ENCODE peak calls at places on chromosomes 6 and 20, in seven cellular contexts. N is B cell, K is natural killer cell, D is fibroblast of the aortic adventitia, S is neural crest cell, A is GM06990, Z is cardiac muscle cell. T is an unnamed sample.

GRCh38 chr6:144215402-144215931 is 65.2 kb downstream of the STX11 start:
- DNase-seq in N (no peak), K (no peak), D (peak; percentile 46), S (no peak), A (no peak), Z (no peak), T (no peak)

GRCh38 chr6:28000351-28001045 is 43.5 kb downstream of the OR2B6 start:
- DNase-seq in N (no peak), K (no peak), D (no peak), S (no peak), A (no peak), Z (no peak), T (no peak)

GRCh38 chr20:34443546-34443945 is 72.7 kb upstream of the DYNLRB1 start:
- DNase-seq in N (no peak), K (no peak), D (no peak), S (no peak), A (no peak), Z (no peak), T (no peak)

GRCh38 chr6:149235130-149235561 is 82.4 kb upstream of the TAB2 start:
- DNase-seq in N (peak; percentile 62), K (no peak), D (peak; percentile 78), S (no peak), A (no peak), Z (no peak), T (peak; percentile 56)

GRCh38 chr6:98648211-98648914 is 186.0 kb upstream of the POU3F2 start:
- DNase-seq in N (no peak), K (no peak), D (no peak), S (no peak), A (no peak), Z (no peak), T (no peak)

GRCh38 chr6:85660181-85660611 is 17.5 kb upstream of the SYNCRIP start:
- DNase-seq in N (no peak), K (no peak), D (peak; percentile 88), S (no peak), A (no peak), Z (no peak), T (no peak)

GRCh38 chr6:76633259-76633658 is 560.8 kb upstream of the IMPG1 start:
- DNase-seq in N (no peak), K (no peak), D (no peak), S (peak; percentile 13), A (no peak), Z (no peak), T (no peak)

GRCh38 chr6:43171284-43172126 is 436 bp downstream of the SRF start:
- DNase-seq in N (peak; percentile 68), K (no peak), D (no peak), S (peak; percentile 36), A (peak; percentile 48), Z (peak; percentile 56), T (no peak)

GRCh38 chr6:42742116-42742894 is 3.6 kb downstream of the TBCC start:
- DNase-seq in N (no peak), K (no peak), D (peak; percentile 84), S (no peak), A (peak; percentile 43), Z (no peak), T (no peak)

GRCh38 chr20:9594284-9594875 is 80.0 kb downstream of the LAMP5 start:
- DNase-seq in N (no peak), K (no peak), D (no peak), S (no peak), A (no peak), Z (no peak), T (no peak)

GRCh38 chr20:7520361-7520760 is 419.9 kb downstream of the HAO1 start:
- DNase-seq in N (no peak), K (no peak), D (no peak), S (no peak), A (no peak), Z (no peak), T (no peak)

GRCh38 chr6:52543729-52544324 is 33.0 kb downstream of the TRAM2 start:
- DNase-seq in N (no peak), K (no peak), D (no peak), S (no peak), A (no peak), Z (no peak), T (no peak)

GRCh38 chr20:62014488-62014775 is 51.2 kb downstream of the TAF4 start:
- DNase-seq in N (no peak), K (no peak), D (no peak), S (no peak), A (no peak), Z (no peak), T (no peak)

GRCh38 chr6:127641905-127642304 is 64.9 kb downstream of the C6orf58 start:
- DNase-seq in N (peak; percentile 4), K (no peak), D (peak; percentile 58), S (peak; percentile 18), A (no peak), Z (peak; percentile 49), T (no peak)

GRCh38 chr20:38201356-38201755 is 36.3 kb upstream of the TGM2 start:
- DNase-seq in N (no peak), K (no peak), D (peak; percentile 74), S (no peak), A (no peak), Z (no peak), T (peak; percentile 92)

GRCh38 chr20:2713285-2713684 is 20.7 kb downstream of the EBF4 start:
- DNase-seq in N (peak; percentile 25), K (no peak), D (no peak), S (no peak), A (no peak), Z (no peak), T (no peak)

GRCh38 chr20:23503649-23504048 is 12.7 kb downstream of the CST8 start:
- DNase-seq in N (no peak), K (no peak), D (no peak), S (no peak), A (no peak), Z (no peak), T (no peak)

GRCh38 chr6:26304213-26305096 is 60.5 kb upstream of the BTN3A2 start:
- DNase-seq in N (peak; percentile 75), K (no peak), D (peak; percentile 91), S (no peak), A (peak; percentile 59), Z (no peak), T (peak; percentile 64)

GRCh38 chr20:53040678-53041674 is 68.8 kb downstream of the TSHZ2 start:
- DNase-seq in N (peak; percentile 7), K (no peak), D (peak; percentile 59), S (no peak), A (no peak), Z (no peak), T (no peak)

GRCh38 chr6:7074870-7075269 is 32.9 kb upstream of the RREB1 start:
- DNase-seq in N (no peak), K (no peak), D (no peak), S (no peak), A (no peak), Z (no peak), T (no peak)

DNA sequence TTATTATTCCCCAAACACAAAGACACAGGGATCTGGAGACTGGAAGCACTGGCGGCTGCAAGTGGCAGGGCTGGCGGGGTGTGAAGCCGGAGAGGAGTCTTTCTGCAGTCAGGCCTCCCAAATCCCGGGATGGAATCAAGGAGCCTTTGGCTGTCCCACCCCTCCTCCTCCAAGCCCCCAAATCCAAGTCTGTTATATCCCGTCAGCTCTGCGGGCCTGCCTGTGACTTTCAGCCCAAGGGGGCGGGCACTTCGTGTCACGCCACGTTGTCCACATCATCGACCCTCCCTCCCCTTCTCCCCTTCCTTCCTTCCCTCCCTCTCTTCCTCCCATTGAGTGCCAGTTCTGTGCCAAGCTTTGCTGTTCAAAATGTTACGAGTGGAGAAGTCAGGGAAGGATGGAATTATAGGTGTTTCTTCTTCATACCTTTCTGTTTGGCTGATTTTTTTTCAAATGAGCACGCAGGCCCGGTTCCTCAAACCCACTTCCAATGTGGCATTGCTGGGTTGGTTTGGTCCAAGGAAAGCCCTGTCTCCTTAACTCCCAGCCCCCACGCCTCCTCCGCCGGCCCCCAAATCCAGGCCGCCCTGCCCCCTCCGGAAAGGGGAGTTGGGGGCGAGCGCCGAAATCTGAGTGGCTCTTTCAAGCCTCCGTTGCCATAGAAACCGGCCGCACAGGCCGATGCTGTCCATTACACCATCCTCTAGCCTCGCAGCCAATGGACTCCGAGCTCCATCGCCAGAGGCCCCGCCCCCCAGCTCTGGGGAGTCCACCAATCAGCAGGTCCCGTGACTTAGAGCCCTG is 12.7 kb downstream of the ZCCHC3 start:
- DNase-seq in N (peak; percentile 88), K (peak; percentile 75), D (peak; percentile 99), S (peak; percentile 98), A (peak; percentile 88), Z (peak; percentile 100), T (peak; percentile 93)
- TF ChIP-seq CTCF in N (no peak), K (no peak), D (no peak), S (no peak), A (no peak), Z (no peak), T (no peak)

GRCh38 chr6:152300517-152300916 is 336.6 kb downstream of the SYNE1 start:
- DNase-seq in N (no peak), K (no peak), D (no peak), S (no peak), A (no peak), Z (no peak), T (no peak)
- TF ChIP-seq CTCF in N (no peak), K (no peak), D (no peak), S (no peak), A (no peak), Z (no peak), T (no peak)

DNA sequence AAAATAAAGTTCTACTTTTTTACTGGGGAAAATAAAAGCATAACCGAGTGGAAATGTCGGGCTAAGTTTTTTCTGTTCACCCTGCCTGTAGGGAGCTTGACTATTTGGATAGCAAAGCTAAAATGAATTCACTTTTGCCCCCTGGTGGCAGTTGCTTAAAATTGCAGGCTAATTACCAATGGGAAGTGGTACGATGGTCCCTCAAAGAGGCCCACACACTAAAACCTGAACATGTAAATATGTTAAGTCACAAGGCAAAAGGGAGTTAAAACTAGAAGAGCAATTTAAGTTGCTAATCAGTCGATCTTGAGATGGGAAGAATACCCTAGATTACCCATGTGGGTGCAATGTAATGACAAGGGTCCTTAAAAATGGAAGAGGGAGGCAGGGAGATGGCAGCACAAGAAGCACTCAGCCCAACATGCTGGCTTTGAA is 916 bp upstream of the SUN5 start:
- DNase-seq in N (peak; percentile 17), K (no peak), D (no peak), S (peak; percentile 40), A (no peak), Z (no peak), T (no peak)
- TF ChIP-seq CTCF in N (peak; percentile 23), K (peak; percentile 42), D (peak; percentile 36), S (peak; percentile 75), A (peak; percentile 49), Z (peak; percentile 45), T (peak; percentile 75)

GRCh38 chr6:96631248-96631647 is 68.3 kb downstream of the FHL5 start:
- DNase-seq in N (no peak), K (no peak), D (no peak), S (no peak), A (no peak), Z (no peak), T (no peak)

GRCh38 chr6:96621983-96622382 is 59.1 kb downstream of the FHL5 start:
- DNase-seq in N (no peak), K (no peak), D (no peak), S (no peak), A (no peak), Z (no peak), T (no peak)

GRCh38 chr6:96624957-96625356 is 62.0 kb downstream of the FHL5 start:
- DNase-seq in N (no peak), K (no peak), D (no peak), S (no peak), A (no peak), Z (no peak), T (no peak)

GRCh38 chr6:96620851-96621250 is 57.9 kb downstream of the FHL5 start:
- DNase-seq in N (no peak), K (no peak), D (no peak), S (no peak), A (no peak), Z (no peak), T (no peak)

GRCh38 chr6:96626749-96627353 is 63.9 kb downstream of the FHL5 start:
- DNase-seq in N (peak; percentile 26), K (no peak), D (peak; percentile 54), S (no peak), A (no peak), Z (peak; percentile 50), T (no peak)
- TF ChIP-seq CTCF in N (peak; percentile 63), K (no peak), D (peak; percentile 30), S (peak; percentile 76), A (peak; percentile 38), Z (peak; percentile 40), T (no peak)

T was measured in CD14-positive monocyte.